ENCODE peak calls at places on chromosomes 7 and 10, in nine cellular contexts. Y is astrocyte; K is HFF-Myc; B is activated CD8-positive, alpha-beta T cell treated with anti-CD3 and anti-CD28 coated beads for 36 hours; M is fibroblast of pulmonary artery; O is CD8-positive, alpha-beta T cell; T is MM.1S; D is progenitor cell of endocrine pancreas; I is dorsolateral prefrontal cortex. H is an unnamed sample.

GRCh38 chr7:141557360-141557759 is 6.2 kb downstream of the AGK start:
- DNase-seq in B (no peak), D (no peak), M (no peak), K (no peak), O (no peak), T (peak; percentile 43), I (no peak), Y (no peak), H (no peak)

GRCh38 chr10:46525177-46525823 is 31.2 kb downstream of the GPRIN2 start:
- DNase-seq in M (peak; percentile 86), D (no peak), Y (peak; percentile 94), T (no peak), B (peak; percentile 44), K (peak; percentile 32), O (no peak), I (no peak), H (peak; percentile 87)

GRCh38 chr10:129842031-129842430 is 122.0 kb downstream of the EBF3 start:
- DNase-seq in D (no peak), I (no peak), M (no peak), B (no peak), K (no peak), O (no peak), T (no peak), Y (no peak), H (no peak)

GRCh38 chr7:70484255-70484654 is 647.7 kb upstream of the GALNT17 start:
- DNase-seq in B (no peak), T (no peak), K (no peak), Y (no peak), O (no peak), I (no peak), M (no peak), D (no peak), H (no peak)

GRCh38 chr7:4709187-4709586 is 27.1 kb downstream of the FOXK1 start:
- DNase-seq in B (no peak), I (no peak), D (no peak), M (no peak), Y (no peak), T (no peak), O (no peak), K (no peak), H (no peak)

GRCh38 chr7:2098056-2098455 is 134.7 kb downstream of the MAD1L1 start:
- DNase-seq in K (no peak), T (no peak), I (no peak), O (no peak), M (no peak), B (no peak), D (no peak), Y (no peak), H (no peak)

GRCh38 chr10:51272580-51272979 is 198.3 kb downstream of the PRKG1 start:
- DNase-seq in K (no peak), D (no peak), I (no peak), T (no peak), B (no peak), O (no peak), M (no peak), Y (no peak), H (no peak)

GRCh38 chr10:131915990-131916766 is 15.4 kb downstream of the PPP2R2D start:
- DNase-seq in T (no peak), B (no peak), I (no peak), D (no peak), Y (no peak), M (no peak), K (no peak), O (no peak), H (no peak)

GRCh38 chr10:95864906-95865813 is 42.6 kb upstream of the CC2D2B start:
- DNase-seq in O (no peak), T (peak; percentile 66), B (peak; percentile 56), K (peak; percentile 48), I (peak; percentile 42), D (no peak), M (peak; percentile 92), Y (peak; percentile 67), H (peak; percentile 17)

GRCh38 chr7:27992092-27992491 is 188.5 kb downstream of the JAZF1 start:
- DNase-seq in T (no peak), D (no peak), O (no peak), M (no peak), I (no peak), B (no peak), Y (peak; percentile 62), K (no peak), H (no peak)

GRCh38 chr7:19707240-19707639 is 1.6 kb downstream of the POLR1F start:
- DNase-seq in D (no peak), O (no peak), T (no peak), M (peak; percentile 15), I (no peak), B (no peak), K (no peak), Y (no peak), H (no peak)

GRCh38 chr10:113704637-113705343 is 25.1 kb downstream of the CASP7 start:
- DNase-seq in B (peak; percentile 36), K (no peak), T (peak; percentile 39), I (no peak), D (no peak), Y (peak; percentile 21), O (no peak), M (peak; percentile 69), H (peak; percentile 17)

GRCh38 chr10:34121974-34122282 is 693.2 kb downstream of the PARD3 start:
- DNase-seq in T (no peak), D (no peak), B (peak; percentile 33), O (no peak), M (peak; percentile 67), K (no peak), I (no peak), Y (peak; percentile 78), H (no peak)

GRCh38 chr10:57593983-57594573 is 673.6 kb downstream of the IPMK start:
- DNase-seq in D (no peak), Y (no peak), T (no peak), M (no peak), O (no peak), K (no peak), I (no peak), B (no peak), H (no peak)
- TF ChIP-seq CTCF in D (peak; percentile 45), Y (no peak), T (no peak), M (peak; percentile 4), O (no peak), K (no peak), I (peak; percentile 14), B (no peak), H (no peak)

DNA sequence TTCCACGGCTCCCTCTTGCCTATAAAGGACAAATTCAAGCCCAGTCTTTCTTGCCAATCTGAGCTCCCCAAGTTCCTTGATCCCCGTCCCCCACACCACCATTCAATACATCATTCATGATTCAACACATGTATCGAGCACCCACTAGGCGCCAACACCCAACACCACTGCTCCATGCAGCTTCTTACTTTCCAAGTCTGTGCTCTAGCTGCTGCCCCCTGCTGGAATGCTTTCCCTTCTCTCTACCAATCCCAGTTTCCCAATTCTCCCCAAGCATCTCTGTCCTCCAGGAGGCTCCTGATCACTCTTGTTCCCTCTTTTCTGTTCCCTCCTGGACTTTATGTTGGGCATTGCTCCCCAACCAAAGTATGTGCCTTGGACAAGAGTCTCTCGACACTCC is 172.6 kb downstream of the NEURL1 start:
- DNase-seq in T (no peak), D (no peak), K (no peak), Y (no peak), I (no peak), M (peak; percentile 60), B (peak; percentile 32), O (no peak), H (no peak)
- TF ChIP-seq CTCF in T (peak; percentile 34), D (peak; percentile 39), K (peak; percentile 67), Y (peak; percentile 32), I (peak; percentile 43), M (peak; percentile 61), B (peak; percentile 19), O (no peak), H (peak; percentile 67)

GRCh38 chr7:106057204-106057961 is 54.7 kb downstream of the SYPL1 start:
- DNase-seq in O (no peak), Y (no peak), K (no peak), T (no peak), B (no peak), I (no peak), D (no peak), M (no peak), H (no peak)

GRCh38 chr7:106058925-106059324 is 53.2 kb downstream of the SYPL1 start:
- DNase-seq in B (no peak), M (no peak), T (no peak), I (no peak), K (no peak), D (no peak), O (no peak), Y (no peak), H (no peak)

GRCh38 chr7:106059556-106059955 is 52.6 kb downstream of the SYPL1 start:
- DNase-seq in I (no peak), T (no peak), B (no peak), Y (no peak), M (peak; percentile 59), K (no peak), O (no peak), D (no peak), H (no peak)

GRCh38 chr7:106056513-106057203 is 55.5 kb downstream of the SYPL1 start:
- DNase-seq in D (peak; percentile 49), B (peak; percentile 83), O (peak; percentile 83), K (no peak), Y (peak; percentile 37), M (peak; percentile 84), T (peak; percentile 59), I (peak; percentile 82), H (peak; percentile 52)

GRCh38 chr7:106057962-106058901 is 53.9 kb downstream of the SYPL1 start:
- DNase-seq in D (no peak), I (peak; percentile 90), Y (no peak), T (no peak), B (peak; percentile 65), M (no peak), K (no peak), O (no peak), H (no peak)
- TF ChIP-seq CTCF in D (no peak), I (no peak), Y (no peak), T (no peak), B (no peak), M (no peak), K (no peak), O (no peak), H (peak; percentile 26)

GRCh38 chr7:44819292-44819691 is 22.8 kb downstream of the PPIA start:
- DNase-seq in M (no peak), K (no peak), I (no peak), Y (no peak), O (no peak), B (no peak), D (no peak), T (no peak), H (no peak)

GRCh38 chr7:44824894-44825526 is 22.9 kb downstream of the H2AZ2 start:
- DNase-seq in M (peak; percentile 10), I (no peak), O (no peak), B (no peak), D (no peak), T (no peak), Y (no peak), K (peak; percentile 19), H (no peak)

GRCh38 chr7:44827567-44827966 is 20.3 kb downstream of the H2AZ2 start:
- DNase-seq in I (no peak), T (no peak), M (no peak), K (no peak), B (no peak), O (no peak), D (no peak), Y (no peak), H (no peak)

DNA sequence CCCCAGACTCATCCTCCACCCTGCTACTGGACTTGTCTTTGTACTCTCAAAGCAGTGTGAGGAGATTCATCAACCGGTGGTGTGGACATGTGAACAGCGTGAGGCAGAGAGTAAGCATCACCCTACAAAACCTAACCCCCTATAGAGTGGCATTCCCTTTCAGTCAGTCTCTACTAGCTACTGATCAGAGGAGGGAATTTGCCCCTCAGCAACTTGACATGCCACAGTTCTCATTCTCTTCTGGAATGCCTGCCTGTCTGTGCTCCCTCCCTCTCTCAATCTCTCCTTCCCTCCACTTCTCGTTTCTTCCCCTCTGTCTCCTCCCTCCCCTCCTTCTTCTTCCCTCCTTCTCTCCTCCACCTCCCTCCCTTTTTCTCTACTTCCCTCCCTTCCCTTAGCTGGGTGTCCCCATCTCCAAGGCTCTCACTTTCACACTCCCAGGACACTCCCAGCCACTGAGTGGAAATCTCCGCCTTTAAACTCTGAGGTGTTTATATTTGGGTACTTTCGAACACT is 24.6 kb downstream of the H2AZ2 start:
- DNase-seq in O (no peak), B (no peak), K (no peak), Y (no peak), I (no peak), T (no peak), D (no peak), M (no peak), H (no peak)
- TF ChIP-seq CTCF in O (no peak), B (no peak), K (no peak), Y (no peak), I (no peak), T (no peak), D (no peak), M (no peak), H (no peak)

H was measured in foreskin keratinocyte.